ENCODE peak calls at places on chromosomes 11 and 22, in seven cellular contexts. G is A549, F is SK-N-SH, Y is ovary, X is GM12878, Z is tibial nerve, Q is transverse colon. T is an unnamed sample.

GRCh38 chr11:63920126-63920869 is 3.3 kb upstream of the RCOR2 start:
- DNase-seq in Z (no peak), F (peak), Y (peak), X (no peak), Q (peak), G (no peak), T (no peak)

GRCh38 chr11:71188886-71189767 is 63.2 kb downstream of the SHANK2 start:
- DNase-seq in F (no peak), G (no peak), X (no peak), Z (no peak), Q (no peak), Y (peak), T (no peak)

GRCh38 chr11:110294509-110294908 is 1.9 kb downstream of the RDX start:
- DNase-seq in F (no peak), Z (no peak), X (no peak), Q (no peak), G (no peak), Y (no peak), T (no peak)

GRCh38 chr11:27184458-27185312 is 144.1 kb downstream of the BBOX1 start:
- DNase-seq in G (no peak), F (no peak), Y (no peak), Z (no peak), X (no peak), Q (no peak), T (no peak)

GRCh38 chr11:93577291-93577690 is 34.1 kb upstream of the SMCO4 start:
- DNase-seq in Q (no peak), X (no peak), G (no peak), F (no peak), Z (no peak), Y (no peak), T (no peak)

GRCh38 chr11:109112748-109113378 is 309.1 kb upstream of the C11orf87 start:
- DNase-seq in G (no peak), Y (no peak), F (peak), Z (no peak), Q (no peak), X (no peak), T (no peak)

GRCh38 chr11:29527391-29527936 is 489.4 kb downstream of the KCNA4 start:
- DNase-seq in X (no peak), Y (no peak), Q (no peak), F (no peak), Z (no peak), G (peak), T (no peak)

GRCh38 chr11:120392299-120392698 is 56.1 kb downstream of the ARHGEF12 start:
- DNase-seq in F (no peak), Q (no peak), G (no peak), Y (no peak), Z (no peak), X (no peak), T (no peak)

GRCh38 chr11:112511271-112511670 is 250.6 kb upstream of the PLET1 start:
- DNase-seq in Z (no peak), F (no peak), Y (no peak), X (no peak), Q (no peak), G (no peak), T (no peak)

GRCh38 chr11:60924110-60924905 is at the start of gene TMEM132A:
- DNase-seq in F (peak), Z (no peak), X (no peak), Y (peak), Q (peak), G (peak), T (peak)
- TF ChIP-seq EP300 in F (peak), Z (peak), X (no peak), Y (no peak), Q (no peak), G (no peak), T (no peak)

GRCh38 chr11:39220069-39220468 is 2239.4 kb downstream of the LRRC4C start:
- DNase-seq in X (no peak), G (no peak), F (no peak), Z (no peak), Q (no peak), Y (no peak), T (no peak)
- TF ChIP-seq EP300 in X (no peak), G (no peak), F (no peak), Z (no peak), Q (no peak), Y (no peak), T (no peak)

GRCh38 chr22:24555496-24556253 is at the start of gene SNRPD3:
- DNase-seq in X (peak), Q (peak), Z (peak), Y (peak), F (peak), G (peak), T (peak)
- TF ChIP-seq EP300 in X (peak), Q (peak), Z (peak), Y (peak), F (no peak), G (no peak), T (no peak)

GRCh38 chr22:35496768-35497312 is 43.8 kb upstream of the RASD2 start:
- DNase-seq in F (no peak), X (no peak), Y (no peak), Z (no peak), G (no peak), Q (no peak), T (no peak)
- TF ChIP-seq EP300 in F (no peak), X (no peak), Y (no peak), Z (no peak), G (no peak), Q (no peak), T (no peak)

GRCh38 chr11:100442017-100442416 is 245.1 kb upstream of the ARHGAP42 start:
- DNase-seq in Y (no peak), Z (no peak), Q (no peak), F (no peak), G (no peak), X (no peak), T (no peak)

DNA sequence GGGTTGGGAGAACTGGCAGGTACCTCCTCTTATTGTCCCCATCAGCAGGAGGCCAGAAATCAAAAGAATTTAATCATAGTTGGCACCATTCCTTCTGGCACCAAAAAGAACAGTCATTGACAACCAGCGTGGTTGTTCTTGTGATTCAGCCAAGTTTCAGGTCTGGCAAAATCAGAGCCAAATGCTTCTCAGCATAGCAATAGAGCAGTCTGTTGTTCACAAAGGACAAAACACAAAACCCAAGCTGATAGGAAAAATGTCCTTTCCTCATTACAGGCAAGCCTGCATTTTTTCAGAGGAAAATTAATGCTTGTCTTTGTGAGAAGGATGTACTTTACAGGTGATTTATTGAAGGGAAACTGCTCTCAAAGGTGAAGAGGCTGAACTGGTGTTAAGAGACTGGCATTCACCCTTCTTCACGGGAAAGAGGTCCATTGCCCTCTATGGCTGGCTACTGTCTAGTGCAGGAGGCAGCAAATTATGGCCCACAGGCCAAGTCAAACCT is 241.8 kb upstream of the ARHGAP42 start:
- DNase-seq in X (no peak), Q (no peak), Z (no peak), F (no peak), Y (no peak), G (no peak), T (no peak)
- TF ChIP-seq EP300 in X (no peak), Q (no peak), Z (no peak), F (no peak), Y (no peak), G (no peak), T (no peak)

GRCh38 chr11:68440254-68440653 is 20.3 kb upstream of the PPP6R3 start:
- DNase-seq in Q (no peak), Z (no peak), G (no peak), X (no peak), F (no peak), Y (peak), T (no peak)

GRCh38 chr11:68439355-68440065 is 21.0 kb upstream of the PPP6R3 start:
- DNase-seq in G (no peak), X (no peak), Y (peak), F (no peak), Z (no peak), Q (no peak), T (no peak)

GRCh38 chr11:68444566-68444965 is 16.0 kb upstream of the PPP6R3 start:
- DNase-seq in Y (no peak), F (no peak), X (no peak), G (no peak), Z (no peak), Q (no peak), T (no peak)

GRCh38 chr11:68438658-68439259 is 21.8 kb upstream of the PPP6R3 start:
- DNase-seq in X (no peak), Z (no peak), G (no peak), Q (no peak), Y (no peak), F (no peak), T (no peak)

GRCh38 chr11:68441466-68442230 is 18.9 kb upstream of the PPP6R3 start:
- DNase-seq in Q (no peak), Y (no peak), Z (no peak), F (peak), X (no peak), G (no peak), T (no peak)
- TF ChIP-seq EP300 in Q (no peak), Y (no peak), Z (no peak), F (no peak), X (no peak), G (no peak), T (no peak)

GRCh38 chr22:36397081-36397766 is 9.5 kb upstream of the MYH9 start:
- DNase-seq in G (peak), Y (no peak), Q (no peak), X (no peak), F (no peak), Z (no peak), T (no peak)
- TF ChIP-seq EP300 in G (no peak), Y (no peak), Q (no peak), X (no peak), F (no peak), Z (no peak), T (no peak)

GRCh38 chr22:26986884-26987283 is 329.5 kb downstream of the MIAT start:
- DNase-seq in X (no peak), Y (no peak), Q (no peak), G (no peak), Z (no peak), F (no peak), T (no peak)

GRCh38 chr22:26990503-26991189 is 333.3 kb downstream of the MIAT start:
- DNase-seq in F (no peak), Z (no peak), X (no peak), G (no peak), Y (no peak), Q (no peak), T (no peak)

GRCh38 chr22:26983311-26983710 is 325.9 kb downstream of the MIAT start:
- DNase-seq in G (no peak), F (no peak), Q (no peak), X (no peak), Z (no peak), Y (no peak), T (no peak)

GRCh38 chr22:26985217-26985616 is 327.8 kb downstream of the MIAT start:
- DNase-seq in Z (no peak), Q (no peak), G (no peak), Y (no peak), X (no peak), F (no peak), T (no peak)

DNA sequence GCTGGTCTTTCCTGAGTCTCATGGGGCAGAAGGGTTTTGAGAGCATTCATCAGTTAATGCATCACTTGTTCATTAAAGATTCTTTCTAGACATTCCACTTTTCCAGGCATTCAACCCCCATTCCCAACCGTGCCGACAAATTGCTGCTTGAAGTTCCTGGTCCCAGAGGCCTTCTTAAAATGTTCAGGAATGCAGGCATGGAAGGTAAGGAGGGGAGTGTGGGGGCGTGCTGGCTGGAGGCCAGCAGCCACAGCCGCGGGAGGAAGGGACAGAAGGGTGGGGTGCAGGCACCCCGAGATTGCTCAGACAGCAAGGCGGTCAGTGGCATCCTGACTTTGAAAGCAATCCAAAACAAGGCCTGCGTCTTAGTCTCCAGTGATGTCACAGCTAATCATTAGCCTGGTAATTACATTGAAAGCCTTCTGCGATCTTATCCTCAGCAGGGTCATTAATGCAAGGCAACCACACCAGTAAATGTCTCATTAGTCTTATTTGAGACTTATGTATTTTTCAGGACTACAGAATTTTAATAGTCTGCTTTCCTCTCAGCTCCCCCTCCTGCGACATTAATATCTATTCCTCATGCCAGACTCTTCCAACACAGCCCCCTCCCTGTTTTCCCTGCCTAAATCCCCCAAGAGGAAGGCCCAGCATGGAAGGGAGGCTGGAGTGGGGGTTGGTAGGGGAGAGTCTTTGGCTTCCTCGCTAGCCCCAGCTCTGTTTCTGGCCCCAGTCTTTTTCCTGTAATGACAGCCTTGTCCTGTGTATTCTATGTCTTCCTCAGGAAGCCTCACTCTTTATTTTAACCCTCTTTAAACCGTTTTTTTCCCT is 328.9 kb downstream of the MIAT start:
- DNase-seq in X (no peak), F (peak), Z (no peak), G (no peak), Y (no peak), Q (no peak), T (no peak)
- TF ChIP-seq EP300 in X (no peak), F (no peak), Z (no peak), G (no peak), Y (no peak), Q (no peak), T (no peak)

GRCh38 chr11:130629039-130629438 is 180.6 kb downstream of the ADAMTS15 start:
- DNase-seq in Z (no peak), Y (no peak), G (no peak), F (no peak), Q (no peak), X (no peak), T (no peak)

GRCh38 chr11:130623909-130624668 is 175.6 kb downstream of the ADAMTS15 start:
- DNase-seq in X (no peak), Z (no peak), Q (no peak), F (no peak), Y (no peak), G (no peak), T (no peak)

GRCh38 chr11:130622126-130622525 is 173.7 kb downstream of the ADAMTS15 start:
- DNase-seq in Q (no peak), X (no peak), Y (no peak), Z (no peak), G (no peak), F (no peak), T (no peak)

GRCh38 chr11:130625907-130626306 is 177.5 kb downstream of the ADAMTS15 start:
- DNase-seq in Z (no peak), Y (no peak), F (no peak), Q (no peak), X (no peak), G (no peak), T (no peak)

GRCh38 chr11:130624946-130625345 is 176.5 kb downstream of the ADAMTS15 start:
- DNase-seq in Q (no peak), Y (no peak), G (no peak), F (no peak), X (no peak), Z (no peak), T (no peak)
- TF ChIP-seq EP300 in Q (no peak), Y (no peak), G (no peak), F (no peak), X (no peak), Z (no peak), T (no peak)

T was measured in K562.